ENCODE peak calls at places on chromosomes 7 and 10, in eight cellular contexts. D is IMR-90; A is upper lobe of left lung; O is HCT116; I is upper lobe of right lung; U is CD8-positive, alpha-beta T cell; M is H9; W is ovary. T is an unnamed sample.

GRCh38 chr10:44373341-44373995 is 11.4 kb downstream of the CXCL12 start:
- DNase-seq in U (no peak), I (no peak), W (no peak), O (no peak), M (no peak), D (no peak), A (no peak), T (no peak)

GRCh38 chr7:153523320-153524015 is 528.7 kb upstream of the DPP6 start:
- DNase-seq in M (no peak), I (no peak), W (no peak), D (no peak), O (no peak), U (no peak), A (no peak), T (no peak)

GRCh38 chr10:15068802-15069201 is 19.8 kb downstream of the ACBD7 start:
- DNase-seq in D (peak; percentile 61), A (no peak), O (no peak), I (no peak), U (no peak), M (no peak), W (no peak), T (no peak)

GRCh38 chr7:149084407-149084806 is 6.1 kb downstream of the ZNF786 start:
- DNase-seq in D (no peak), I (no peak), U (no peak), A (no peak), W (no peak), M (no peak), O (no peak), T (no peak)

GRCh38 chr10:98589007-98589406 is 142.3 kb upstream of the HPS1 start:
- DNase-seq in I (no peak), W (no peak), D (peak; percentile 19), A (no peak), O (no peak), M (no peak), U (no peak), T (no peak)

GRCh38 chr10:84478155-84478554 is 149.8 kb downstream of the CCSER2 start:
- DNase-seq in D (peak; percentile 33), M (no peak), I (no peak), A (no peak), W (no peak), U (no peak), O (no peak), T (no peak)

GRCh38 chr7:6276911-6277408 is 4.5 kb upstream of the CYTH3 start:
- DNase-seq in D (no peak), U (no peak), O (no peak), I (peak; percentile 20), M (no peak), A (no peak), W (no peak), T (no peak)

GRCh38 chr7:31311465-31312074 is 29.0 kb downstream of the NEUROD6 start:
- DNase-seq in W (no peak), M (peak; percentile 39), U (no peak), D (no peak), A (no peak), O (no peak), I (no peak), T (no peak)

GRCh38 chr10:71079761-71080380 is 132.5 kb upstream of the UNC5B start:
- DNase-seq in D (no peak), W (peak; percentile 3), M (peak; percentile 15), I (peak; percentile 58), O (no peak), U (no peak), A (peak; percentile 14), T (no peak)

GRCh38 chr7:74449809-74450397 is 3.8 kb upstream of the GTF2IRD1 start:
- DNase-seq in I (no peak), M (peak; percentile 91), D (peak; percentile 43), W (no peak), O (peak; percentile 48), A (peak; percentile 51), U (peak; percentile 78), T (no peak)

GRCh38 chr7:22588396-22588795 is 88.4 kb upstream of the STEAP1B start:
- DNase-seq in M (no peak), O (no peak), U (no peak), I (no peak), D (no peak), A (no peak), W (no peak), T (no peak)

GRCh38 chr10:7945469-7946187 is 108.9 kb upstream of the GATA3 start:
- DNase-seq in O (no peak), M (no peak), U (no peak), W (no peak), I (no peak), A (no peak), D (peak; percentile 73), T (no peak)

GRCh38 chr7:64874114-64874513 is 29.0 kb upstream of the ZNF273 start:
- DNase-seq in D (no peak), A (no peak), M (no peak), U (no peak), W (no peak), I (no peak), O (no peak), T (no peak)

GRCh38 chr10:100647928-100648327 is 97.5 kb upstream of the PAX2 start:
- DNase-seq in I (no peak), A (no peak), U (no peak), M (no peak), D (no peak), O (no peak), W (no peak), T (no peak)

GRCh38 chr10:122326385-122326784 is 48.1 kb upstream of the PLEKHA1 start:
- DNase-seq in M (no peak), I (no peak), A (no peak), W (no peak), D (no peak), U (no peak), O (no peak), T (no peak)

GRCh38 chr7:157825325-157825724 is 488.5 kb downstream of the DNAJB6 start:
- DNase-seq in M (no peak), I (peak; percentile 50), W (no peak), A (no peak), O (no peak), U (no peak), D (no peak), T (no peak)

GRCh38 chr10:132908621-132909295 is 33.6 kb downstream of the CFAP46 start:
- DNase-seq in A (no peak), D (no peak), O (no peak), I (no peak), W (no peak), U (no peak), M (no peak), T (no peak)

GRCh38 chr10:129965418-129965793 is 1.3 kb upstream of the EBF3 start:
- DNase-seq in W (no peak), A (no peak), U (no peak), O (no peak), I (no peak), M (no peak), D (no peak), T (no peak)

GRCh38 chr7:141511370-141512335 is 39.6 kb upstream of the AGK start:
- DNase-seq in D (no peak), U (no peak), A (peak; percentile 23), M (peak; percentile 62), I (peak; percentile 64), O (no peak), W (no peak), T (no peak)

GRCh38 chr7:134414109-134414508 is 44.8 kb downstream of the AKR1B1 start:
- DNase-seq in D (no peak), U (no peak), A (no peak), I (no peak), O (no peak), W (no peak), M (no peak), T (no peak)

GRCh38 chr7:159033473-159033825 is 111.2 kb downstream of the VIPR2 start:
- DNase-seq in W (no peak), I (no peak), U (no peak), D (no peak), A (no peak), M (no peak), O (no peak), T (no peak)

DNA sequence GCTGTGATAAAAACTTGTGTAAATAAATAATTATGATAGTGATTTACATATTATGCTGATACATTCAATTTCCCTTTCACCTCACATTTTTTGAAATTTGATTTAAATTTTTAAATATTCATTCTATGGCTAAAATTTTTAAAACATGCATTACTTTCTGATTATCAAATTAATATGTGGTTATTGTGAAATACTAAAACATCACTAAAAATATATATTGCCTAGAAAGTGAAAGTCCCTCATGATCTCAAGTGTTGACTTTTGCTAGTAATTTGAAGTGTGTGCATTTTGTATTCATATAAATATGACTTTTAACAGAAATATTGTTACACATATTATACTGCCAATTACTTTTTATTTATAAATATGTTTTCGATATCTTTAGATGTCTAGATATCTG is 3.1 kb downstream of the LRRC72 start:
- DNase-seq in W (no peak), M (no peak), I (no peak), A (no peak), D (no peak), U (no peak), O (no peak), T (no peak)
- TF ChIP-seq CTCF in W (no peak), M (no peak), I (no peak), A (no peak), D (no peak), U (no peak), O (no peak), T (no peak)

GRCh38 chr7:132423594-132424200 is 152.6 kb downstream of the PLXNA4 start:
- DNase-seq in U (no peak), D (no peak), A (no peak), O (no peak), W (no peak), M (no peak), I (no peak), T (no peak)

GRCh38 chr7:132422502-132423101 is 153.7 kb downstream of the PLXNA4 start:
- DNase-seq in M (no peak), A (no peak), W (no peak), U (no peak), D (no peak), I (no peak), O (no peak), T (no peak)

GRCh38 chr7:132418840-132419239 is 157.4 kb downstream of the PLXNA4 start:
- DNase-seq in O (no peak), A (no peak), D (no peak), M (no peak), I (no peak), U (no peak), W (no peak), T (no peak)

GRCh38 chr7:132419538-132419937 is 156.7 kb downstream of the PLXNA4 start:
- DNase-seq in U (no peak), I (no peak), A (no peak), W (no peak), M (no peak), D (no peak), O (no peak), T (no peak)

GRCh38 chr7:132420527-132420926 is 155.7 kb downstream of the PLXNA4 start:
- DNase-seq in O (no peak), A (no peak), U (no peak), D (no peak), M (no peak), W (no peak), I (no peak), T (no peak)
- H3K4me1 ChIP-seq in O (no peaks in the 10 kb centered on the region), A (no peaks in the 10 kb centered on the region), U (peaks cover 6% of the 10 kb centered on the region), D (no peaks in the 10 kb centered on the region), M (no peaks in the 10 kb centered on the region), W (peaks cover 6% of the 10 kb centered on the region), I (peaks cover 10% of the 10 kb centered on the region), T (no peaks in the 10 kb centered on the region)

GRCh38 chr7:50634378-50634777 is 69.2 kb upstream of the DDC start:
- DNase-seq in M (no peak), O (no peak), A (no peak), D (no peak), I (no peak), U (no peak), W (no peak), T (no peak)
- TF ChIP-seq CTCF in M (no peak), O (no peak), A (no peak), D (no peak), I (no peak), U (no peak), W (no peak), T (no peak)

GRCh38 chr10:31320179-31320597 is 1.2 kb downstream of the ZEB1 start:
- DNase-seq in O (no peak), D (no peak), M (peak; percentile 46), A (peak; percentile 24), I (peak; percentile 70), W (peak; percentile 48), U (peak; percentile 45), T (no peak)
- H3K4me1 ChIP-seq in O (peaks cover 17% of the 10 kb centered on the region), D (peaks cover 3% of the 10 kb centered on the region), M (no peaks in the 10 kb centered on the region), A (peaks cover 26% of the 10 kb centered on the region), I (peaks cover 11% of the 10 kb centered on the region), W (no peaks in the 10 kb centered on the region), U (peaks cover 34% of the 10 kb centered on the region), T (peaks cover 10% of the 10 kb centered on the region)

T was measured in esophagus squamous epithelium.